ENCODE peak calls at places on chromosome 13, in seven cellular contexts. W, R, Z, U, H, S and D are unnamed samples.

GRCh38 chr13:26254583-26255102 is 714 bp downstream of the CDK8 start:
- DNase-seq in W (peak), R (peak), Z (no peak), U (no peak), H (peak), S (peak), D (peak)

GRCh38 chr13:51584731-51585191 is 499 bp downstream of the WDFY2 start:
- DNase-seq in W (peak), R (peak), Z (peak), U (no peak), H (peak), S (peak), D (peak)

GRCh38 chr13:114107686-114108081 is 24.7 kb downstream of the RASA3 start:
- DNase-seq in W (no peak), R (peak), Z (no peak), U (no peak), H (no peak), S (no peak), D (no peak)

GRCh38 chr13:50052478-50052877 is 37.2 kb downstream of the KCNRG start:
- DNase-seq in W (no peak), R (no peak), Z (no peak), U (no peak), H (no peak), S (no peak), D (no peak)

GRCh38 chr13:73991884-73992283 is 142.3 kb downstream of the KLF12 start:
- DNase-seq in W (no peak), R (no peak), Z (no peak), U (no peak), H (no peak), S (no peak), D (no peak)

GRCh38 chr13:42277618-42278276 is 5.8 kb downstream of the AKAP11 start:
- DNase-seq in W (no peak), R (no peak), Z (no peak), U (no peak), H (no peak), S (no peak), D (no peak)

GRCh38 chr13:70353096-70353495 is 244.8 kb upstream of the KLHL1 start:
- DNase-seq in W (no peak), R (no peak), Z (no peak), U (no peak), H (no peak), S (no peak), D (no peak)

GRCh38 chr13:69374036-69374435 is 733.6 kb upstream of the ATXN8OS start:
- DNase-seq in W (no peak), R (no peak), Z (no peak), U (no peak), H (no peak), S (no peak), D (no peak)

GRCh38 chr13:101514695-101515275 is 62.3 kb downstream of the ITGBL1 start:
- DNase-seq in W (peak), R (peak), Z (no peak), U (no peak), H (no peak), S (peak), D (no peak)

GRCh38 chr13:21670883-21671792 is at the start of gene FGF9:
- DNase-seq in W (peak), R (peak), Z (no peak), U (peak), H (peak), S (peak), D (peak)

GRCh38 chr13:57470491-57470890 is 161.1 kb upstream of the PCDH17 start:
- DNase-seq in W (no peak), R (no peak), Z (no peak), U (no peak), H (no peak), S (no peak), D (no peak)

GRCh38 chr13:103898481-103898880 is 832.3 kb upstream of the SLC10A2 start:
- DNase-seq in W (no peak), R (no peak), Z (no peak), U (no peak), H (no peak), S (no peak), D (no peak)

GRCh38 chr13:71860547-71861131 is 6.4 kb downstream of the DACH1 start:
- DNase-seq in W (no peak), R (no peak), Z (no peak), U (no peak), H (no peak), S (no peak), D (no peak)

GRCh38 chr13:94198666-94199065 is 280.8 kb downstream of the DCT start:
- DNase-seq in W (no peak), R (no peak), Z (no peak), U (no peak), H (no peak), S (no peak), D (no peak)

GRCh38 chr13:88086577-88086976 is 415.4 kb downstream of the SLITRK5 start:
- DNase-seq in W (no peak), R (no peak), Z (no peak), U (no peak), H (no peak), S (no peak), D (no peak)

GRCh38 chr13:75308222-75308621 is 173.7 kb downstream of the TBC1D4 start:
- DNase-seq in W (no peak), R (no peak), Z (no peak), U (no peak), H (no peak), S (no peak), D (no peak)

GRCh38 chr13:26584713-26585112 is 27.2 kb downstream of the WASF3 start:
- DNase-seq in W (no peak), R (no peak), Z (no peak), U (no peak), H (no peak), S (no peak), D (no peak)

GRCh38 chr13:21671793-21672680 is 1.2 kb downstream of the FGF9 start:
- DNase-seq in W (no peak), R (peak), Z (no peak), U (no peak), H (no peak), S (no peak), D (no peak)

GRCh38 chr13:98217597-98217996 is 40.5 kb upstream of the RNF113B start:
- DNase-seq in W (no peak), R (no peak), Z (no peak), U (no peak), H (no peak), S (no peak), D (no peak)

GRCh38 chr13:98507060-98507797 is 69.7 kb downstream of the STK24 start:
- DNase-seq in W (no peak), R (peak), Z (peak), U (no peak), H (no peak), S (peak), D (no peak)

GRCh38 chr13:56182598-56182997 is 958.1 kb upstream of the PRR20A start:
- DNase-seq in W (no peak), R (no peak), Z (no peak), U (no peak), H (no peak), S (no peak), D (no peak)

GRCh38 chr13:111177081-111177711 is 62.1 kb downstream of the ARHGEF7 start:
- DNase-seq in W (no peak), R (no peak), Z (no peak), U (no peak), H (no peak), S (no peak), D (no peak)

GRCh38 chr13:97125810-97126738 is 96.1 kb upstream of the MBNL2 start:
- DNase-seq in W (no peak), R (no peak), Z (no peak), U (peak), H (no peak), S (no peak), D (peak)

GRCh38 chr13:93635687-93636086 is 409.1 kb downstream of the GPC6 start:
- DNase-seq in W (no peak), R (no peak), Z (no peak), U (no peak), H (no peak), S (no peak), D (no peak)

GRCh38 chr13:51559916-51560315 is 24.3 kb upstream of the WDFY2 start:
- DNase-seq in W (no peak), R (no peak), Z (no peak), U (no peak), H (no peak), S (no peak), D (no peak)

GRCh38 chr13:66844933-66845332 is 385.2 kb downstream of the PCDH9 start:
- DNase-seq in W (no peak), R (no peak), Z (no peak), U (no peak), H (no peak), S (no peak), D (no peak)

GRCh38 chr13:62014299-62014698 is 598.6 kb upstream of the PCDH20 start:
- DNase-seq in W (no peak), R (peak), Z (no peak), U (no peak), H (no peak), S (peak), D (no peak)

GRCh38 chr13:97653741-97654140 is 219.8 kb downstream of the RAP2A start:
- DNase-seq in W (no peak), R (no peak), Z (no peak), U (no peak), H (no peak), S (no peak), D (no peak)

GRCh38 chr13:28611654-28612131 is 47.2 kb upstream of the POMP start:
- DNase-seq in W (no peak), R (no peak), Z (no peak), U (no peak), H (no peak), S (no peak), D (no peak)

GRCh38 chr13:98658131-98658530 is 81.2 kb upstream of the STK24 start:
- DNase-seq in W (no peak), R (no peak), Z (no peak), U (no peak), H (no peak), S (no peak), D (no peak)

GRCh38 chr13:41306271-41307150 is 4.6 kb upstream of the NAA16 start:
- DNase-seq in W (no peak), R (peak), Z (no peak), U (no peak), H (no peak), S (no peak), D (no peak)

GRCh38 chr13:35927554-35927953 is 203.6 kb downstream of the DCLK1 start:
- DNase-seq in W (no peak), R (no peak), Z (no peak), U (no peak), H (no peak), S (no peak), D (no peak)
- TF ChIP-seq TAF1 in W (no peak), R (no peak), Z (no peak), U (no peak), H (no peak), S (no peak), D (no peak)

GRCh38 chr13:30714629-30715028 is 20.7 kb upstream of the ALOX5AP start:
- DNase-seq in W (no peak), R (no peak), Z (no peak), U (no peak), H (no peak), S (no peak), D (no peak)
- TF ChIP-seq POLR2AphosphoS5 in W (no peak), R (no peak), Z (no peak), U (no peak), H (no peak), S (no peak), D (no peak)

DNA sequence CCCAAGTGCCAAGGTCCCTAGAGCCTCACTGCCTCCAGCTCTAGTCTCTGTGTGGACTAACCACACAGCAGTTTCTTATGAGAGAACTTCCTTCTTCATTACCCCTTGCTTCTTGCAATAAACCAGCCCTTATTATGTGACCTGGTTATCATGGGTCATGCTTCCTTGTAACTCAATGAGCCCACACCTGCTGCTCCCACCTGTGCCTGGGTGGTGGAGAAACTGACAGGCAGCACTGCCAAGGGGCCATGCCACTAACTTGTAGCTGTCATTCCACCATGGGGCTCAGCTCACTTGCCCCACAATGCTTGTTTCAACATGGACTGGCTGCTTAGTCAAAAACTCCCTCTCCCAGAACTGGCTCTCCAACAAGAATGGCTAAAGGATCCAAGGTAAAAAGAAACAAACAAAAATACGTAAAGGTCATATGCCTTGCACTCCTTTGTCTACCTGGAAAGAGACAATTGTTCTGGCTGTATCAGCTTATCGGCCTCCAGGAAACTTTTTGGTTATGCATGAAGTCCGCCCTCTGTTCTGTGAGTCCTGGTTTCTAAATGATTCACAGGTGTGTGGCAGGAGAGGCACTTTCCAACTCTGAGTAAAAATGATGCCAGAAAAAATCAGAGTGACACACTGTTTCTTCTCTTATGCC is 446.4 kb downstream of the COG6 start:
- DNase-seq in W (no peak), R (no peak), Z (no peak), U (peak), H (no peak), S (no peak), D (no peak)
- TF ChIP-seq TAF1 in W (no peak), R (no peak), Z (no peak), U (no peak), H (no peak), S (no peak), D (no peak)

GRCh38 chr13:90519157-90519556 is 828.3 kb upstream of the MIR17HG start:
- DNase-seq in W (no peak), R (no peak), Z (no peak), U (no peak), H (no peak), S (no peak), D (no peak)

GRCh38 chr13:90518398-90518797 is 829.1 kb upstream of the MIR17HG start:
- DNase-seq in W (no peak), R (no peak), Z (no peak), U (no peak), H (no peak), S (no peak), D (no peak)
- TF ChIP-seq POLR2AphosphoS5 in W (no peak), R (no peak), Z (no peak), U (no peak), H (no peak), S (no peak), D (no peak)

GRCh38 chr13:20182231-20182846 is 10.4 kb downstream of the GJB2 start:
- DNase-seq in W (peak), R (peak), Z (no peak), U (peak), H (peak), S (peak), D (peak)
- TF ChIP-seq TAF1 in W (no peak), R (no peak), Z (no peak), U (no peak), H (no peak), S (no peak), D (no peak)

DNA sequence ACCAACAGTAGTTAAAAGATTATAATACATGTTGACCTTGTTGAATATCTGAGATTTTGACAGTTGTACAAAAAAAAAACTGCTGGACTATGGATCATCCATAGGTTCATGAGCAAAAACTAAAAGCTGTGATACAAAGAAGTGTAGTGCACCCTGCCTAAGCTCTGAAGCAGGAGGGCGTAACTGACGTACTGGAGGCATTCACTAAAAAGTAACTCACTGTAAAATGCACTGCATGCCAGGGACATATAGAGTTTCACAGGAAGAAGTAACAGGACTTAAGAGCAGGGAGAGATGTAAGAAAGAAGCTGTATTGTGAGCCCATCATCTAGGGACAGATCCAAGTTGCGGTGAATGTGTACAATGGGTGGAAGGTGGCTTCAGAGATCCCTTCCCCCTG is 177.9 kb downstream of the IRS2 start:
- DNase-seq in W (no peak), R (no peak), Z (no peak), U (no peak), H (no peak), S (no peak), D (no peak)
- TF ChIP-seq POLR2AphosphoS5 in W (no peak), R (no peak), Z (no peak), U (no peak), H (no peak), S (no peak), D (no peak)

GRCh38 chr13:99944606-99945005 is 27.0 kb downstream of the ZIC5 start:
- DNase-seq in W (no peak), R (no peak), Z (no peak), U (no peak), H (no peak), S (no peak), D (no peak)

GRCh38 chr13:99935772-99936171 is 35.8 kb downstream of the ZIC5 start:
- DNase-seq in W (no peak), R (no peak), Z (no peak), U (no peak), H (no peak), S (no peak), D (no peak)

GRCh38 chr13:99941911-99942310 is 29.7 kb downstream of the ZIC5 start:
- DNase-seq in W (no peak), R (no peak), Z (no peak), U (no peak), H (no peak), S (no peak), D (no peak)

DNA sequence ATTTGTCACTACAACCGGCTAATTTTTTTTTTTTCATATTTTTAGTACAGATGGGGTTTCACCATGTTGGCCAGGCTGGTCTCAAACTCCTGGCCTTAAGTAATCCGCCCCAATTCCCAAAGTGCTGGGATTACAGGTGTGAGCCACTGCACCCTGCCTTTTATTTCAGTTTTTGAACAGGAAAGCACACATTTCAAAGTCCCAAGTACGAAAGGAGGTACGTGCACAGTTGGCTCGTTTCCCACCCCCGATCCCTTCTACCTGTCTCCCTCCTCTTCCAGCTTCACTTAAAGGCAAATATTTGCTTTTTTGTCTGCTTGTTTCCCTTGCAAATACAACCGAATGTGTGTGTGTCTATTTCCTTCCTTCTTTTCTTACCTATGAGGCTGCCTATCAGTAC is 30.5 kb downstream of the ZIC5 start:
- DNase-seq in W (no peak), R (no peak), Z (no peak), U (no peak), H (no peak), S (peak), D (no peak)
- TF ChIP-seq TAF1 in W (no peak), R (no peak), Z (no peak), U (no peak), H (no peak), S (no peak), D (no peak)

GRCh38 chr13:112588490-112589297 is 741 bp upstream of the TUBGCP3 start:
- DNase-seq in W (no peak), R (no peak), Z (no peak), U (no peak), H (no peak), S (no peak), D (no peak)
- TF ChIP-seq POLR2AphosphoS5 in W (no peak), R (no peak), Z (no peak), U (no peak), H (no peak), S (no peak), D (no peak)

GRCh38 chr13:106570354-106570822 is 2.5 kb upstream of the ARGLU1 start:
- DNase-seq in W (peak), R (peak), Z (peak), U (no peak), H (no peak), S (no peak), D (no peak)

GRCh38 chr13:106566682-106567420 is 1.1 kb downstream of the ARGLU1 start:
- DNase-seq in W (no peak), R (peak), Z (no peak), U (no peak), H (peak), S (peak), D (peak)

GRCh38 chr13:106568225-106569003 is 477 bp upstream of the ARGLU1 start:
- DNase-seq in W (no peak), R (no peak), Z (no peak), U (no peak), H (no peak), S (peak), D (no peak)

GRCh38 chr13:106567421-106568224 is at the start of gene ARGLU1:
- DNase-seq in W (peak), R (peak), Z (peak), U (peak), H (peak), S (peak), D (peak)

GRCh38 chr13:106569233-106570095 is 1.5 kb upstream of the ARGLU1 start:
- DNase-seq in W (no peak), R (no peak), Z (no peak), U (no peak), H (no peak), S (no peak), D (no peak)
- TF ChIP-seq TAF1 in W (no peak), R (no peak), Z (no peak), U (no peak), H (no peak), S (no peak), D (no peak)

DNA sequence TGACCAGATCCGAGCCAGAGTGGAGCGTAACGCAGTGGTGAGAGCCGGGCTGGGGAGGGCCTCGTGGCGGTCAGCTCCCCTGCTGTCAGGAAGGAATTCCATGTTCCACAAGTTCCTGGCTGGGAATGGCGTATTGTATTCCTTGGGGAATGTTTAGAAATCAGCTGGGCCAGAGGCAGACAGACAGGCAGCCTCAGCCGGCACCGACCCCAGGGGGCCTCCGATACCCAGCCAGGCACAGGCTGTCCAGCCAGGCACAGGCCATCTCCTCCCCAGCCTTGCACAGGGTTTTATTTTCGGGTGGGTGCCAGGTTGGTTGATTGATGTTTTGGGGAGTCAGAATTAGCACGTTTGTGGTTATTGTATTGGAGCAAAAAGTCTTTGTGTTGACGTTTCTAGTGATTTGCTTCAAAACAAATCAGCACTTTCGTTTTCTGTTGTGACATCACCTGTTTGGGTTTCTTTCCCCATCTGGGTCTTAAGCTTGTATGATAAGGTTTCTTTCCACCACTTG is 126.6 kb upstream of the MCF2L start:
- DNase-seq in W (no peak), R (no peak), Z (no peak), U (no peak), H (peak), S (no peak), D (no peak)
- TF ChIP-seq POLR2AphosphoS5 in W (no peak), R (no peak), Z (no peak), U (no peak), H (no peak), S (no peak), D (no peak)